ENCODE peak calls at places on chromosomes 13 and 19, in seven cellular contexts. K is effector memory CD4-positive, alpha-beta T cell; T is stimulated activated CD4-positive, alpha-beta T cell treated with anti-CD3 and anti-CD28 coated beads, Interleukin-1b, Interleukin-23, amount 100 ng/mL, for 48 hours; L is T-cell; E is erythroblast; X is SK-N-SH; I is fibroblast of pulmonary artery. D is an unnamed sample.

GRCh38 chr13:19148561-19148960 is 33.1 kb downstream of the TUBA3C start:
- DNase-seq in K (no peak), T (no peak), L (no peak), E (no peak), X (no peak), I (no peak), D (no peak)

GRCh38 chr13:50080856-50081105 is 65.5 kb downstream of the KCNRG start:
- DNase-seq in K (no peak), T (no peak), L (no peak), E (no peak), X (no peak), I (peak), D (no peak)

GRCh38 chr13:44437356-44438233 is 64.0 kb downstream of the SERP2 start:
- DNase-seq in K (no peak), T (no peak), L (no peak), E (peak), X (no peak), I (peak), D (no peak)

GRCh38 chr19:46730595-46730994 is 13.7 kb upstream of the PRKD2 start:
- DNase-seq in K (no peak), T (no peak), L (no peak), E (no peak), X (no peak), I (no peak), D (no peak)

GRCh38 chr13:52892925-52893324 is 44.5 kb upstream of the PCDH8 start:
- DNase-seq in K (no peak), T (no peak), L (no peak), E (no peak), X (no peak), I (no peak), D (no peak)

GRCh38 chr19:27774827-27775226 is 1438.1 kb downstream of the UQCRFS1 start:
- DNase-seq in K (no peak), T (peak), L (no peak), E (peak), X (no peak), I (no peak), D (peak)

GRCh38 chr13:23986619-23987018 is 89.3 kb upstream of the C1QTNF9B start:
- DNase-seq in K (no peak), T (no peak), L (no peak), E (no peak), X (no peak), I (peak), D (no peak)

GRCh38 chr19:10620786-10621185 is 4.6 kb upstream of the SLC44A2 start:
- DNase-seq in K (no peak), T (no peak), L (no peak), E (no peak), X (no peak), I (no peak), D (no peak)

GRCh38 chr19:29315566-29315965 is 102.6 kb upstream of the UQCRFS1 start:
- DNase-seq in K (no peak), T (no peak), L (no peak), E (no peak), X (no peak), I (no peak), D (no peak)

GRCh38 chr13:33728271-33729037 is 89.5 kb upstream of the RFC3 start:
- DNase-seq in K (no peak), T (no peak), L (no peak), E (no peak), X (no peak), I (peak), D (no peak)

GRCh38 chr19:43735013-43735412 is 19.1 kb downstream of the IRGC start:
- DNase-seq in K (no peak), T (no peak), L (no peak), E (no peak), X (no peak), I (no peak), D (no peak)

GRCh38 chr13:85974604-85975366 is 175.6 kb upstream of the SLITRK6 start:
- DNase-seq in K (no peak), T (no peak), L (no peak), E (no peak), X (no peak), I (peak), D (no peak)

GRCh38 chr19:13629687-13630357 is 123.5 kb upstream of the CACNA1A start:
- DNase-seq in K (no peak), T (peak), L (no peak), E (no peak), X (no peak), I (no peak), D (no peak)

GRCh38 chr13:113545455-113545930 is 39.1 kb upstream of the TFDP1 start:
- DNase-seq in K (no peak), T (no peak), L (no peak), E (no peak), X (peak), I (no peak), D (no peak)

GRCh38 chr19:28213476-28214082 is 999.4 kb downstream of the UQCRFS1 start:
- DNase-seq in K (no peak), T (no peak), L (no peak), E (no peak), X (peak), I (no peak), D (no peak)

GRCh38 chr13:93477238-93477637 is 250.6 kb downstream of the GPC6 start:
- DNase-seq in K (no peak), T (no peak), L (no peak), E (no peak), X (no peak), I (no peak), D (no peak)

GRCh38 chr19:10519421-10519820 is 2.2 kb upstream of the S1PR5 start:
- DNase-seq in K (no peak), T (no peak), L (no peak), E (no peak), X (no peak), I (no peak), D (no peak)

GRCh38 chr13:98423417-98423816 is 153.5 kb downstream of the STK24 start:
- DNase-seq in K (no peak), T (no peak), L (no peak), E (no peak), X (no peak), I (no peak), D (no peak)

GRCh38 chr13:111943229-111943795 is 123.6 kb upstream of the SOX1 start:
- DNase-seq in K (no peak), T (no peak), L (no peak), E (no peak), X (no peak), I (no peak), D (no peak)

GRCh38 chr19:41916033-41916424 is 12.2 kb downstream of the ERFL start:
- DNase-seq in K (no peak), T (no peak), L (no peak), E (no peak), X (no peak), I (no peak), D (no peak)

GRCh38 chr19:28067882-28068281 is 1145.1 kb downstream of the UQCRFS1 start:
- DNase-seq in K (no peak), T (no peak), L (no peak), E (no peak), X (no peak), I (no peak), D (no peak)

GRCh38 chr13:46593403-46593802 is 40.4 kb downstream of the LRCH1 start:
- DNase-seq in K (peak), T (peak), L (peak), E (no peak), X (no peak), I (no peak), D (peak)

GRCh38 chr19:33868821-33869412 is 72.2 kb downstream of the KCTD15 start:
- DNase-seq in K (no peak), T (no peak), L (no peak), E (no peak), X (peak), I (peak), D (no peak)

GRCh38 chr19:2186071-2186846 is 22.5 kb downstream of the DOT1L start:
- DNase-seq in K (no peak), T (no peak), L (no peak), E (no peak), X (no peak), I (peak), D (no peak)

GRCh38 chr13:76937416-76937815 is 10.9 kb upstream of the ACOD1 start:
- DNase-seq in K (no peak), T (no peak), L (no peak), E (no peak), X (no peak), I (peak), D (no peak)

GRCh38 chr19:41376241-41376997 is at the start of gene TMEM91:
- DNase-seq in K (no peak), T (no peak), L (no peak), E (no peak), X (peak), I (peak), D (no peak)

GRCh38 chr19:12788025-12788681 is 3.1 kb upstream of the JUNB start:
- DNase-seq in K (no peak), T (no peak), L (no peak), E (peak), X (peak), I (no peak), D (no peak)

GRCh38 chr13:45878966-45879365 is 27.4 kb upstream of the SIAH3 start:
- DNase-seq in K (no peak), T (no peak), L (no peak), E (no peak), X (no peak), I (no peak), D (no peak)

GRCh38 chr13:60019119-60019993 is 144.4 kb downstream of the DIAPH3 start:
- DNase-seq in K (no peak), T (no peak), L (no peak), E (no peak), X (no peak), I (peak), D (no peak)

GRCh38 chr13:65606622-65607021 is 1623.5 kb downstream of the PCDH9 start:
- DNase-seq in K (no peak), T (no peak), L (no peak), E (no peak), X (no peak), I (peak), D (no peak)

GRCh38 chr19:14577264-14577663 is 5.4 kb upstream of the NDUFB7 start:
- DNase-seq in K (no peak), T (no peak), L (no peak), E (no peak), X (no peak), I (no peak), D (no peak)

GRCh38 chr19:8641908-8642547 is 11.6 kb downstream of the NFILZ start:
- DNase-seq in K (no peak), T (no peak), L (no peak), E (peak), X (peak), I (peak), D (no peak)

GRCh38 chr19:50906217-50906616 is 5.0 kb downstream of the KLK4 start:
- DNase-seq in K (no peak), T (peak), L (peak), E (peak), X (peak), I (peak), D (peak)

GRCh38 chr19:15248648-15249559 is 16.7 kb upstream of the EPHX3 start:
- DNase-seq in K (no peak), T (no peak), L (no peak), E (no peak), X (no peak), I (peak), D (no peak)